ENCODE peak calls at places on chromosomes 6 and 20, in eight cellular contexts. One of them, this sample, is unnamed.

GRCh38 chr6:9456241-9456658 is 958.6 kb downstream of the TFAP2A start:
- DNase-seq in ovary: no peak
- DNase-seq in colonic mucosa: no peak
- DNase-seq in spleen: no peak
- DNase-seq in retinal pigment epithelial cell: no peak
- DNase-seq in HCT116: no peak
- DNase-seq in tibial nerve: no peak
- DNase-seq in cardiac fibroblast: no peak
- DNase-seq in this sample: no peak

GRCh38 chr6:30707281-30707850 is 9.7 kb downstream of the MDC1 start:
- DNase-seq in colonic mucosa: peak; percentile 61
- DNase-seq in HCT116: no peak
- DNase-seq in tibial nerve: no peak
- DNase-seq in cardiac fibroblast: no peak
- DNase-seq in ovary: no peak
- DNase-seq in spleen: peak; percentile 37
- DNase-seq in retinal pigment epithelial cell: no peak
- DNase-seq in this sample: no peak

GRCh38 chr6:52512199-52512598 is 64.7 kb downstream of the TRAM2 start:
- DNase-seq in retinal pigment epithelial cell: no peak
- DNase-seq in colonic mucosa: no peak
- DNase-seq in HCT116: peak; percentile 10
- DNase-seq in tibial nerve: peak; percentile 40
- DNase-seq in spleen: no peak
- DNase-seq in ovary: peak; percentile 74
- DNase-seq in cardiac fibroblast: peak; percentile 96
- DNase-seq in this sample: no peak

GRCh38 chr6:136326038-136326561 is 36.5 kb upstream of the BCLAF1 start:
- DNase-seq in HCT116: no peak
- DNase-seq in cardiac fibroblast: peak; percentile 19
- DNase-seq in tibial nerve: no peak
- DNase-seq in retinal pigment epithelial cell: peak; percentile 89
- DNase-seq in ovary: no peak
- DNase-seq in spleen: no peak
- DNase-seq in colonic mucosa: no peak
- DNase-seq in this sample: no peak

GRCh38 chr6:21588812-21589811 is 4.4 kb upstream of the SOX4 start:
- DNase-seq in ovary: peak; percentile 91
- DNase-seq in cardiac fibroblast: peak; percentile 92
- DNase-seq in retinal pigment epithelial cell: peak; percentile 82
- DNase-seq in tibial nerve: peak; percentile 77
- DNase-seq in HCT116: peak; percentile 64
- DNase-seq in colonic mucosa: peak; percentile 94
- DNase-seq in spleen: peak; percentile 97
- DNase-seq in this sample: peak; percentile 95

GRCh38 chr6:47245745-47246371 is 63.8 kb downstream of the TNFRSF21 start:
- DNase-seq in colonic mucosa: no peak
- DNase-seq in retinal pigment epithelial cell: no peak
- DNase-seq in ovary: no peak
- DNase-seq in spleen: no peak
- DNase-seq in HCT116: no peak
- DNase-seq in cardiac fibroblast: peak; percentile 24
- DNase-seq in tibial nerve: no peak
- DNase-seq in this sample: no peak

GRCh38 chr20:38252292-38253288 is 7.9 kb downstream of the KIAA1755 start:
- DNase-seq in ovary: no peak
- DNase-seq in cardiac fibroblast: no peak
- DNase-seq in tibial nerve: no peak
- DNase-seq in HCT116: no peak
- DNase-seq in retinal pigment epithelial cell: no peak
- DNase-seq in spleen: no peak
- DNase-seq in colonic mucosa: no peak
- DNase-seq in this sample: no peak

GRCh38 chr6:104705095-104705707 is 154.5 kb downstream of the HACE1 start:
- DNase-seq in cardiac fibroblast: peak; percentile 96
- DNase-seq in retinal pigment epithelial cell: no peak
- DNase-seq in spleen: no peak
- DNase-seq in ovary: no peak
- DNase-seq in HCT116: no peak
- DNase-seq in colonic mucosa: no peak
- DNase-seq in tibial nerve: no peak
- DNase-seq in this sample: no peak

GRCh38 chr6:148757944-148758343 is 11.1 kb downstream of the UST start:
- DNase-seq in spleen: no peak
- DNase-seq in retinal pigment epithelial cell: no peak
- DNase-seq in colonic mucosa: no peak
- DNase-seq in tibial nerve: no peak
- DNase-seq in ovary: no peak
- DNase-seq in cardiac fibroblast: no peak
- DNase-seq in HCT116: no peak
- DNase-seq in this sample: no peak

GRCh38 chr6:37882724-37883413 is 63.3 kb downstream of the ZFAND3 start:
- DNase-seq in tibial nerve: no peak
- DNase-seq in cardiac fibroblast: peak; percentile 70
- DNase-seq in HCT116: no peak
- DNase-seq in spleen: no peak
- DNase-seq in colonic mucosa: no peak
- DNase-seq in retinal pigment epithelial cell: peak; percentile 84
- DNase-seq in ovary: no peak
- DNase-seq in this sample: no peak

GRCh38 chr6:22399693-22400092 is 102.9 kb upstream of the PRL start:
- DNase-seq in tibial nerve: no peak
- DNase-seq in spleen: no peak
- DNase-seq in HCT116: no peak
- DNase-seq in cardiac fibroblast: peak; percentile 14
- DNase-seq in ovary: no peak
- DNase-seq in retinal pigment epithelial cell: no peak
- DNase-seq in colonic mucosa: no peak
- DNase-seq in this sample: no peak

GRCh38 chr6:127302728-127303675 is 36.3 kb downstream of the RNF146 start:
- DNase-seq in HCT116: peak; percentile 16
- DNase-seq in tibial nerve: peak; percentile 23
- DNase-seq in cardiac fibroblast: peak; percentile 74
- DNase-seq in ovary: peak; percentile 50
- DNase-seq in spleen: no peak
- DNase-seq in colonic mucosa: peak; percentile 47
- DNase-seq in retinal pigment epithelial cell: no peak
- DNase-seq in this sample: no peak

GRCh38 chr20:57473246-57474042 is 51.5 kb downstream of the CTCFL start:
- DNase-seq in colonic mucosa: no peak
- DNase-seq in spleen: peak; percentile 91
- DNase-seq in ovary: no peak
- DNase-seq in HCT116: no peak
- DNase-seq in tibial nerve: no peak
- DNase-seq in retinal pigment epithelial cell: no peak
- DNase-seq in cardiac fibroblast: peak; percentile 13
- DNase-seq in this sample: no peak
- TF ChIP-seq CTCF in colonic mucosa: no peak
- TF ChIP-seq CTCF in spleen: no peak
- TF ChIP-seq CTCF in ovary: no peak
- TF ChIP-seq CTCF in HCT116: peak; percentile 10
- TF ChIP-seq CTCF in tibial nerve: no peak
- TF ChIP-seq CTCF in retinal pigment epithelial cell: no peak
- TF ChIP-seq CTCF in cardiac fibroblast: no peak
- TF ChIP-seq CTCF in this sample: no peak

GRCh38 chr6:83536647-83537589 is 24.6 kb downstream of the PRSS35 start:
- DNase-seq in ovary: no peak
- DNase-seq in HCT116: no peak
- DNase-seq in tibial nerve: no peak
- DNase-seq in retinal pigment epithelial cell: no peak
- DNase-seq in cardiac fibroblast: no peak
- DNase-seq in spleen: no peak
- DNase-seq in colonic mucosa: no peak
- DNase-seq in this sample: no peak
- TF ChIP-seq CTCF in ovary: no peak
- TF ChIP-seq CTCF in HCT116: no peak
- TF ChIP-seq CTCF in tibial nerve: no peak
- TF ChIP-seq CTCF in retinal pigment epithelial cell: no peak
- TF ChIP-seq CTCF in cardiac fibroblast: no peak
- TF ChIP-seq CTCF in spleen: no peak
- TF ChIP-seq CTCF in colonic mucosa: no peak
- TF ChIP-seq CTCF in this sample: no peak

DNA sequence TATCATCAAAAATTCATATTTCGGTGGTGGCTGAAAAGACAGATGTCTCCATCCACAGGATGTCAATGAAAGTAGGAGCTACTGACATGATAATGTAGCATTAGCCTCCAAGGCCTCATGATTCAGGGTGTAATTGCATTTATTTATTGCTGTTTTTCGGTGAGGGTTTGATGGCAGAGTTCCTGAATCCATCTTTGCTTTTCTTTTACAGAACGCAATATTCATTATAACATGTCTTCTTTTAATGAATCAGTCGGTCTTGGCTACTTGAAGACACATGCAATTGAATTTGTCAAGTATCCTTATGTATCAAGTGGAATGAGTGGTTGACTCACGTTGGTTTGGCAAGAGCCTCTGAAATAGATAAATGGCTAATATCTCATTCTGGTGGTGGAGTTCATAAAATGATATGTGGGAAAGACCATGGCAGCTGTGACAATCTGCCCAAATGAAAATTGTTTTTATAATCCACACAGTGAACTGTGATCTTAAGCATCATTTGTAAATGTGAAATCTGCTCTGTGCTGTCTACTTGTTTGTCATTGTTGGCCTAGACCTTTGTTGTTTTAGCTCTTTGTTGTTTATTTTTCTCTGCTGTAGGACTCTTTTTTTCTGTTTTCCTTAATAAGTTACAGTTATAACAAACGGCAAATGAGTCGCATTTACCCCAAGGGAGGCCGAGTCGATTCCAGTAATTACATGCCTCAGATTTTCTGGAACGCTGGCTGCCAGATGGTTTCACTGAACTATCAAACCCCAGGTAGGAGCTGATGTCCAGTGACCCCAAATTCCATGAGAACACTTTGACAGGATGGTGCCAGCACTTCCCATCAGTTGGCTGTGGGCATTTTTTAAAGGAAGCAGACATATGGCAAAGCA is 105.7 kb upstream of the LAMP5 start:
- DNase-seq in colonic mucosa: no peak
- DNase-seq in cardiac fibroblast: peak; percentile 68
- DNase-seq in HCT116: no peak
- DNase-seq in retinal pigment epithelial cell: no peak
- DNase-seq in spleen: no peak
- DNase-seq in tibial nerve: no peak
- DNase-seq in ovary: no peak
- DNase-seq in this sample: no peak
- TF ChIP-seq CTCF in colonic mucosa: peak; percentile 0
- TF ChIP-seq CTCF in cardiac fibroblast: no peak
- TF ChIP-seq CTCF in HCT116: no peak
- TF ChIP-seq CTCF in retinal pigment epithelial cell: no peak
- TF ChIP-seq CTCF in spleen: no peak
- TF ChIP-seq CTCF in tibial nerve: no peak
- TF ChIP-seq CTCF in ovary: no peak
- TF ChIP-seq CTCF in this sample: no peak

DNA sequence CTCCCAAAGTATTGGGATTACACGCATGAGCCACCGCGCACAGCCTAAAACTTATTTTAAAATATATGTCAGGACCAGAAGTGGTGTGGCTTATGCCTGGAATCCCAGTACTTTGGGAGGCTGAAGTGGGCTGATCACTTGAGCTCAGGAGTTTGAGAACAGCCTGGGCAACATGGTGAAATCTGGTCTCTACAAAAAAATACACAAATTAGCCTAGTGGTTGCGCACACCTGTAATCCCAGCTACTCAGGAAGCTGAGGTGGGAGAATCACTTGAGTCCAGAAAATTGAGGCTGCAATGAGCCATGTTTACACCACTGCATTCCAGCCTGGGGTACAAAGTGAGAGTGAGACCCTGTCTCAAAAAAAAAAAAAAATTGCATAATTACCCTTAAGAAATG is 13.7 kb downstream of the PXT1 start:
- DNase-seq in ovary: no peak
- DNase-seq in colonic mucosa: no peak
- DNase-seq in cardiac fibroblast: no peak
- DNase-seq in HCT116: no peak
- DNase-seq in spleen: no peak
- DNase-seq in retinal pigment epithelial cell: no peak
- DNase-seq in tibial nerve: no peak
- DNase-seq in this sample: no peak
- TF ChIP-seq CTCF in ovary: no peak
- TF ChIP-seq CTCF in colonic mucosa: no peak
- TF ChIP-seq CTCF in cardiac fibroblast: no peak
- TF ChIP-seq CTCF in HCT116: no peak
- TF ChIP-seq CTCF in spleen: no peak
- TF ChIP-seq CTCF in retinal pigment epithelial cell: no peak
- TF ChIP-seq CTCF in tibial nerve: no peak
- TF ChIP-seq CTCF in this sample: no peak

GRCh38 chr6:151176941-151177760 is 62.6 kb upstream of the AKAP12 start:
- DNase-seq in retinal pigment epithelial cell: no peak
- DNase-seq in HCT116: no peak
- DNase-seq in colonic mucosa: no peak
- DNase-seq in spleen: no peak
- DNase-seq in cardiac fibroblast: no peak
- DNase-seq in ovary: no peak
- DNase-seq in tibial nerve: no peak
- DNase-seq in this sample: no peak

GRCh38 chr6:151181701-151182367 is 57.9 kb upstream of the AKAP12 start:
- DNase-seq in tibial nerve: no peak
- DNase-seq in spleen: no peak
- DNase-seq in retinal pigment epithelial cell: no peak
- DNase-seq in HCT116: no peak
- DNase-seq in colonic mucosa: no peak
- DNase-seq in cardiac fibroblast: peak; percentile 15
- DNase-seq in ovary: no peak
- DNase-seq in this sample: no peak

GRCh38 chr6:151180321-151180720 is 59.4 kb upstream of the AKAP12 start:
- DNase-seq in cardiac fibroblast: no peak
- DNase-seq in HCT116: no peak
- DNase-seq in tibial nerve: no peak
- DNase-seq in spleen: no peak
- DNase-seq in ovary: no peak
- DNase-seq in colonic mucosa: no peak
- DNase-seq in retinal pigment epithelial cell: no peak
- DNase-seq in this sample: no peak

GRCh38 chr6:151178373-151178772 is 61.4 kb upstream of the AKAP12 start:
- DNase-seq in HCT116: no peak
- DNase-seq in retinal pigment epithelial cell: no peak
- DNase-seq in tibial nerve: no peak
- DNase-seq in ovary: no peak
- DNase-seq in colonic mucosa: no peak
- DNase-seq in spleen: no peak
- DNase-seq in cardiac fibroblast: no peak
- DNase-seq in this sample: no peak

DNA sequence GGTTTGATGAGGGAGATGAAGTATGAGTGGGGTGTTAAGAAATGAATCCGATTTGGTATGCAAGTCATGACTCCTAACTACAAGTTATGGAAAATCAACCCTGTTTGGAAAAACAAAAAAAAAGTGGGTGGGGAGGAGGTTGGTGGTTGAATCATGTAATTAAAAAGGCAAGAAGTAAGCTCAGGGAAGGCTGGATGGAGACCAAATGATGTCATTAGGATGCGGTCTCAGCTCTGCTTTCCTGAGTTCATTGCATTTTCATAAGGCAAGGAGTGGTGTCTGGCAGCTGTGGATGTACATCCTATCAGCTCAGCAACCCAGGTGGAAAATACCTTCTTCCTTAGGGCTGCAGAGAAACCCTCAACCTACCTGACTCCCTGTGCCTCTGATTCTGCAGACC is 60.4 kb upstream of the AKAP12 start:
- DNase-seq in ovary: no peak
- DNase-seq in cardiac fibroblast: peak; percentile 83
- DNase-seq in spleen: no peak
- DNase-seq in retinal pigment epithelial cell: peak; percentile 17
- DNase-seq in HCT116: no peak
- DNase-seq in colonic mucosa: no peak
- DNase-seq in tibial nerve: no peak
- DNase-seq in this sample: no peak
- TF ChIP-seq CTCF in ovary: no peak
- TF ChIP-seq CTCF in cardiac fibroblast: no peak
- TF ChIP-seq CTCF in spleen: no peak
- TF ChIP-seq CTCF in retinal pigment epithelial cell: no peak
- TF ChIP-seq CTCF in HCT116: no peak
- TF ChIP-seq CTCF in colonic mucosa: no peak
- TF ChIP-seq CTCF in tibial nerve: no peak
- TF ChIP-seq CTCF in this sample: no peak